ENCODE peak calls at places on chromosome 3, in seven cellular contexts. H is hypothalamus, K is NB4, A is AG08396, N is fibroblast of the aortic adventitia, F is cardiac muscle cell, B is RPMI7951. Y is an unnamed sample.

GRCh38 chr3:35663471-35663870 is 24.1 kb downstream of the ARPP21 start:
- DNase-seq in K (no peak), H (no peak), N (no peak), B (no peak), F (no peak), A (no peak), Y (no peak)

GRCh38 chr3:76570436-76571057 is 469.4 kb upstream of the ROBO2 start:
- DNase-seq in B (no peak), A (peak; percentile 6), H (no peak), K (peak; percentile 13), N (no peak), F (peak; percentile 44), Y (peak; percentile 50)

GRCh38 chr3:146184616-146185015 is 23.6 kb upstream of the PLOD2 start:
- DNase-seq in H (no peak), N (peak; percentile 53), F (peak; percentile 52), B (peak; percentile 70), K (no peak), A (no peak), Y (no peak)

GRCh38 chr3:125232394-125232793 is 19.8 kb upstream of the SLC12A8 start:
- DNase-seq in A (no peak), B (no peak), K (no peak), F (no peak), H (no peak), N (no peak), Y (no peak)

GRCh38 chr3:129663045-129663446 is 56.6 kb upstream of the PLXND1 start:
- DNase-seq in B (peak; percentile 48), A (no peak), N (peak; percentile 27), K (no peak), F (no peak), H (no peak), Y (no peak)

GRCh38 chr3:175940243-175940642 is 1081.1 kb downstream of the NAALADL2 start:
- DNase-seq in H (no peak), K (no peak), N (no peak), B (no peak), A (peak; percentile 36), F (no peak), Y (no peak)

GRCh38 chr3:178304758-178305157 is 231.5 kb upstream of the KCNMB2 start:
- DNase-seq in F (no peak), K (no peak), B (peak; percentile 37), H (no peak), A (peak; percentile 30), N (peak; percentile 39), Y (no peak)

GRCh38 chr3:183485585-183485984 is 57.2 kb upstream of the MCF2L2 start:
- DNase-seq in H (no peak), K (no peak), A (no peak), N (no peak), B (no peak), F (no peak), Y (no peak)

GRCh38 chr3:51937611-51938450 is 3.9 kb downstream of the RRP9 start:
- DNase-seq in H (no peak), B (no peak), K (no peak), F (no peak), N (no peak), A (no peak), Y (no peak)

GRCh38 chr3:60309539-60310268 is 941.5 kb downstream of the FHIT start:
- DNase-seq in N (no peak), A (no peak), K (peak; percentile 19), F (no peak), B (no peak), H (no peak), Y (peak; percentile 16)

GRCh38 chr3:33083958-33084357 is 13.0 kb downstream of the GLB1 start:
- DNase-seq in K (no peak), B (no peak), H (no peak), A (no peak), N (no peak), F (no peak), Y (no peak)

GRCh38 chr3:37580237-37580636 is 281.4 kb upstream of the CTDSPL start:
- DNase-seq in F (no peak), N (peak; percentile 12), B (no peak), A (no peak), H (no peak), K (no peak), Y (no peak)

GRCh38 chr3:127620637-127621375 is 8.2 kb upstream of the PODXL2 start:
- DNase-seq in B (no peak), K (no peak), H (no peak), N (no peak), A (no peak), F (no peak), Y (no peak)

GRCh38 chr3:77479021-77479420 is 439.1 kb downstream of the ROBO2 start:
- DNase-seq in A (no peak), H (no peak), B (no peak), K (no peak), F (no peak), N (no peak), Y (no peak)

GRCh38 chr3:118991775-118992174 is 42.9 kb downstream of the IGSF11 start:
- DNase-seq in B (peak; percentile 24), A (no peak), F (no peak), N (no peak), K (no peak), H (peak; percentile 63), Y (no peak)

GRCh38 chr3:162704238-162704637 is 1207.6 kb downstream of the OTOL1 start:
- DNase-seq in K (no peak), A (no peak), F (no peak), N (no peak), H (no peak), B (no peak), Y (no peak)

GRCh38 chr3:47857151-47857550 is 54.2 kb downstream of the DHX30 start:
- DNase-seq in F (no peak), B (no peak), H (no peak), K (no peak), A (no peak), N (no peak), Y (no peak)

GRCh38 chr3:79019137-79019923 is 748.5 kb downstream of the ROBO1 start:
- DNase-seq in K (no peak), A (peak; percentile 88), H (peak; percentile 73), B (peak; percentile 95), F (peak; percentile 92), N (peak; percentile 91), Y (peak; percentile 45)

GRCh38 chr3:56042326-56042951 is 425.8 kb downstream of the ERC2 start:
- DNase-seq in F (peak; percentile 71), H (no peak), B (peak; percentile 62), K (peak; percentile 34), N (peak; percentile 52), A (peak; percentile 41), Y (no peak)

GRCh38 chr3:123792473-123793201 is 91.5 kb downstream of the MYLK start:
- DNase-seq in A (no peak), B (peak; percentile 82), F (no peak), N (no peak), H (no peak), K (no peak), Y (no peak)

Y was measured in MV-4-11.